ENCODE peak calls at places on chromosomes 11 and 22, in six cellular contexts. G is pancreas, C is prostate gland, Y is psoas muscle, D is choroid plexus epithelial cell, F is HCT116. N is an unnamed sample.

GRCh38 chr11:91731051-91731450 is 493.6 kb upstream of the FAT3 start:
- DNase-seq in Y (no peak), D (no peak), F (no peak), G (no peak), C (no peak), N (no peak)

GRCh38 chr11:100472727-100473389 is 214.2 kb upstream of the ARHGAP42 start:
- DNase-seq in G (no peak), F (no peak), C (no peak), D (no peak), Y (no peak), N (no peak)

GRCh38 chr11:123544631-123545375 is 109.6 kb downstream of the SCN3B start:
- DNase-seq in F (no peak), D (no peak), G (no peak), Y (no peak), C (no peak), N (no peak)

GRCh38 chr22:33652596-33652995 is 267.7 kb downstream of the LARGE1 start:
- DNase-seq in D (no peak), G (no peak), C (no peak), Y (no peak), F (no peak), N (no peak)

GRCh38 chr11:19869946-19870589 is 157.4 kb downstream of the NAV2 start:
- DNase-seq in F (no peak), G (no peak), C (no peak), D (no peak), Y (no peak), N (no peak)

GRCh38 chr11:64449381-64450167 is 90.6 kb downstream of the RPS6KA4 start:
- DNase-seq in D (peak; percentile 66), Y (peak; percentile 64), C (peak; percentile 54), F (peak; percentile 74), G (peak; percentile 78), N (peak; percentile 22)

GRCh38 chr11:33967451-33967850 is 75.6 kb upstream of the LMO2 start:
- DNase-seq in D (no peak), Y (no peak), C (no peak), G (no peak), F (no peak), N (no peak)

GRCh38 chr11:39365809-39366436 is 2093.5 kb downstream of the LRRC4C start:
- DNase-seq in C (no peak), D (peak; percentile 49), F (no peak), G (no peak), Y (no peak), N (no peak)

GRCh38 chr11:128504489-128504888 is 82.9 kb downstream of the ETS1 start:
- DNase-seq in G (no peak), C (no peak), F (no peak), Y (no peak), D (no peak), N (no peak)

GRCh38 chr11:68043349-68044144 is 4.7 kb downstream of the TCIRG1 start:
- DNase-seq in D (peak; percentile 93), Y (peak; percentile 63), G (peak; percentile 64), F (no peak), C (no peak), N (peak; percentile 46)

GRCh38 chr11:62909107-62909894 is 11.9 kb downstream of the CHRM1 start:
- DNase-seq in F (peak; percentile 47), G (peak; percentile 92), Y (peak; percentile 75), D (peak; percentile 85), C (peak; percentile 97), N (peak; percentile 42)

DNA sequence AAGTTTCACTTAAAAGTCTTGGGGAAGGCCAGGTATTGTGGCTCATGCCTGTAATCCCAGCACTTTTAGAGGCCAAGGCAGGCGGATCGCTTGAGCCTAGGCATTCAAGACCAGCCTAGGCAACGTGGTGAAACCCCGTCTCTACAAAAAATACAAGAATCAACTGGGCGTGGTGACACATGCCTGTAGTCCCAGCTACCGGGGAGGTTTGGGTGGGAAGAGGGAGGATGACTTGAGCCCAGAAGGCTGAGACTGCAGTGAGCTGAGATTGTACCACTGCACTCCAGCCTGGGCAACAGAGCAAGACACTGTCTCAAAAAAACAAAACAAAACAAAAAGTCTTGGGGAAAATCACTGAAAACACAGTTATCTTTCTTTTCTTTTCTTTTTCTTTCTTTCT is 15.4 kb upstream of the XBP1 start:
- DNase-seq in D (no peak), C (no peak), Y (no peak), G (no peak), F (no peak), N (no peak)
- H3K4me3 ChIP-seq in D (no peak overlapping the region), C (no peak overlapping the region), Y (no peak overlapping the region), G (no peak overlapping the region), F (no peak overlapping the region), N (no peak overlapping the region)

GRCh38 chr11:9205596-9205995 is 59.6 kb downstream of the DENND5A start:
- DNase-seq in Y (no peak), F (no peak), G (no peak), D (no peak), C (no peak), N (no peak)

GRCh38 chr11:9201372-9202162 is 63.6 kb downstream of the DENND5A start:
- DNase-seq in G (no peak), D (no peak), Y (no peak), C (no peak), F (no peak), N (no peak)

GRCh38 chr11:9200471-9200870 is 64.7 kb downstream of the DENND5A start:
- DNase-seq in C (no peak), G (no peak), F (no peak), D (no peak), Y (no peak), N (no peak)

GRCh38 chr11:9206496-9206895 is 58.7 kb downstream of the DENND5A start:
- DNase-seq in G (no peak), Y (no peak), C (no peak), F (no peak), D (peak; percentile 86), N (no peak)

GRCh38 chr11:9203715-9204311 is 61.3 kb downstream of the DENND5A start:
- DNase-seq in G (no peak), Y (no peak), C (no peak), F (no peak), D (no peak), N (no peak)
- TF ChIP-seq CTCF in G (no peak), Y (no peak), C (no peak), F (no peak), D (peak; percentile 35), N (no peak)

GRCh38 chr11:66717925-66718319 is 11.1 kb downstream of the SPTBN2 start:
- DNase-seq in D (no peak), G (peak; percentile 40), F (no peak), Y (peak; percentile 26), C (no peak), N (no peak)
- H3K4me3 ChIP-seq in D (no peak overlapping the region), G (peak overlapping the region; percentile 37), F (no peak overlapping the region), Y (no peak overlapping the region), C (peak overlapping the region; percentile 30), N (no peak overlapping the region)

DNA sequence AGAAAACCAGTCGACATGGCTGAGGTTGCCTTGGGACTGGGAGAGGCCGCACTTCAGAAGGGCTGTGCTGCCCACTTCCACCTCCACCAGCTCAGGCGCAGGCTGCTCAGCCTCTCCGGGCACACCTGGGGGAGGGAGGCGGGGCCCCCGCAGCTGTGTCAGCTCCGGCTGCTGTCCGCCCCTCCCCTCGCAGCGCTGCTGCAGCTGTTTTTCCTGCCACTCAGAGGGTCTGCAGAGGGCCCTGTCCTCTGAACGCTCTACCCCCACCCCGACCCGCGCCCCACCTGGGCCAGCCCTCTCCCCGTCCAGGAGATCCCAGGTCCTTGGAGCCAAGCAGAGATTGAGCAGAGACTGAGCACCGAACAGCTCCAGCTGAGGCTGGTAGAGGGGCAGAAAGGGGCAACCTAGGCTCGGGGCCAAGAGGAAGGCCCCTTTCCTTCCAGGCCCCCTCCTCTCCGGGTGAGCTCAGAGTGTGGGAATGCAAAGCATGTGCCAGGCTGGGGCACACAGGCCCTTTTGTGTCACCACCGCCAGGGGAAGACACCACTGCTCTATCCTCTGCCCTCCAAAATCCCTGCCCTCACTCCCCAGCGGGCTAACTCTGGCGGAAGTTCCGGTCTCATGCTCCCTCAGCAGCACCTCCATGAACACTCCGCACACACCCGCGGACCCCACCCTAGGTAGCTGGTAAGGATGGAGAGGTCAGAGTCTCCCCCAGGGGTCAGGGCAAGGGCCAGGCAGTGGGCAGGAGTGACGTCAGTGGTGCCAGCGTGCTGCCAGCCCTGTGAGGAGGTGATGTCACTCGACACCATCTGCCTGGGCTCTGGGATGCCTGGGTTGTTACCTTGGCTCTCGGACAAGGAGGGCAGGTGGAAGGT is 1.6 kb downstream of the MCAM start:
- DNase-seq in F (no peak), C (no peak), D (no peak), Y (no peak), G (peak; percentile 61), N (no peak)
- TF ChIP-seq CTCF in F (no peak), C (no peak), D (no peak), Y (no peak), G (no peak), N (no peak)

GRCh38 chr11:73333626-73334199 is 25.6 kb downstream of the ARHGEF17 start:
- DNase-seq in F (no peak), D (no peak), Y (no peak), C (no peak), G (no peak), N (no peak)

GRCh38 chr11:73335204-73335923 is 27.3 kb downstream of the ARHGEF17 start:
- DNase-seq in C (peak; percentile 72), Y (peak; percentile 90), F (peak; percentile 33), D (peak; percentile 85), G (peak; percentile 87), N (peak; percentile 81)

GRCh38 chr11:73333173-73333572 is 25.1 kb downstream of the ARHGEF17 start:
- DNase-seq in C (no peak), G (no peak), D (no peak), Y (no peak), F (no peak), N (no peak)

GRCh38 chr11:73331138-73331916 is 23.3 kb downstream of the ARHGEF17 start:
- DNase-seq in C (no peak), Y (peak; percentile 47), F (no peak), D (peak; percentile 85), G (peak; percentile 34), N (no peak)

DNA sequence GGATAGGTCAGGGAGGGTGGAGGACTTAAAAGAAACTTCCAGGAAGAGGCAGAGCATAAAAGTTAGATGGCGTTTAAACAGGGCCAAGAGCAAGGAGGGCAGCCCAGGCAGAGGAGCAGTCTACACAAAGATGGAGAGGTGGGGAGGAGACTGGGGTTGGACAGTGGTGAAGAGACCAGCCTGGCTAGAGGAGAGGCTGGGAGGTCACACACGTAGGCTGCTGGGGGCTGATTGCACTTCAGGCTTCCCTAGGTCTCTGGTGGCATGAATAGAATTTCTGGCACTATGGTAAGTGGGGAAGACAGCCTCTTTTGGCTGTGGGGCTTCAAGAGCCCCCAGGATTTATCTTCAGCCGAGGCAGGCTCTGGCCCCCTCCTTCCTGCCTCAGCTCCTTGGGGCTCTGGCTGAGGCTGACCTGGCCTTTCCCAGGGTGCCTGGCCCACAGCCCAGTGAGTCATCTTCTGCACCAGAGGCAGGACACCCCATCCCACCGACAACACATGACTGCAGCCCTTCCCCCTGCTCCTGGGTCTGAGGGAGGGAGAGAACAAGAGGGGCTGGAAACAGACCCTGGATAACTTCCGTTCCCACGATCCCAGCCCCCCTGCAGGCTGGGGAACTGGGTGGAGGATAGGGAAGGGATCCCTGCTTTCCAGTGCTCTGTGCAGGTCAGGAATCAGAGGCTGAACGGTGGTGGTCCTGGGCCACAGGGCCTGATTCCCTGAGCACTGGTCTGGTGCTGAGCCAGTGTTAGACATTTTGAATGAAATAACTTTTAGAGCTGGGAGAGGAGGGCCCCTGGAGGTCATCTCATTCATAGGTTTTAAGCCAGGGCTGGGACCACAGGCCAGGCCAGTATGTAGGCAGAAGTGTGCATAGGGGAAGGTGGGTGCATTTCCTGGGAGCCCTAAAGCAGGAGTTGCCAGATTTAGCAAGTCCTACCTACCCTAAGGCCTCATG is 26.4 kb downstream of the ARHGEF17 start:
- DNase-seq in G (peak; percentile 46), C (no peak), D (peak; percentile 95), Y (peak; percentile 90), F (peak; percentile 15), N (no peak)
- H3K4me3 ChIP-seq in G (no peak overlapping the region), C (no peak overlapping the region), D (peak overlapping the region; percentile 13), Y (no peak overlapping the region), F (no peak overlapping the region), N (no peak overlapping the region)

N was measured in HFF-Myc.